ENCODE peak calls at places on chromosomes 5 and 9, in four cellular contexts. S is gastrocnemius medialis, L is keratinocyte, D is tibial nerve. V is an unnamed sample.

GRCh38 chr9:4596165-4596922 is 65.8 kb upstream of the PLPP6 start:
- DNase-seq in L (no peak), S (no peak), D (no peak), V (no peak)

GRCh38 chr5:149160291-149160787 is 19.0 kb downstream of the ABLIM3 start:
- DNase-seq in S (no peak), L (no peak), D (no peak), V (no peak)

GRCh38 chr9:36939655-36940578 is 94.2 kb downstream of the PAX5 start:
- DNase-seq in D (no peak), L (no peak), S (no peak), V (no peak)

GRCh38 chr5:176803027-176803942 is 7.1 kb upstream of the UNC5A start:
- DNase-seq in L (no peak), D (no peak), S (no peak), V (no peak)

GRCh38 chr5:180555168-180555921 is 36.0 kb downstream of the SCGB3A1 start:
- DNase-seq in D (no peak), S (no peak), L (no peak), V (no peak)

GRCh38 chr5:159263569-159263905 is 447 bp downstream of the UBLCP1 start:
- DNase-seq in L (no peak), D (no peak), S (no peak), V (no peak)

GRCh38 chr9:131654857-131655577 is 84.9 kb downstream of the RAPGEF1 start:
- DNase-seq in L (no peak), D (no peak), S (no peak), V (no peak)

GRCh38 chr5:145921211-145921610 is 15.2 kb upstream of the SH3RF2 start:
- DNase-seq in L (peak; percentile 85), S (no peak), D (no peak), V (no peak)

GRCh38 chr5:93532370-93532769 is 48.6 kb downstream of the NR2F1-AS1 start:
- DNase-seq in D (peak; percentile 84), L (no peak), S (peak; percentile 20), V (peak; percentile 78)

GRCh38 chr9:128092199-128092977 is 24.4 kb downstream of the SLC25A25 start:
- DNase-seq in D (no peak), S (no peak), L (no peak), V (no peak)

GRCh38 chr9:99129091-99129490 is 24.2 kb downstream of the TGFBR1 start:
- DNase-seq in S (no peak), D (no peak), L (no peak), V (no peak)

GRCh38 chr5:172399336-172399735 is 55.0 kb downstream of the SH3PXD2B start:
- DNase-seq in S (no peak), L (no peak), D (no peak), V (no peak)

GRCh38 chr9:119961774-119962408 is 592.7 kb upstream of the BRINP1 start:
- DNase-seq in D (no peak), L (no peak), S (no peak), V (peak; percentile 65)

GRCh38 chr5:159345861-159346260 is 15.6 kb upstream of the IL12B start:
- DNase-seq in D (no peak), L (no peak), S (no peak), V (no peak)

GRCh38 chr5:81006955-81007636 is 46.9 kb downstream of the RASGRF2 start:
- DNase-seq in S (no peak), L (no peak), D (no peak), V (no peak)

GRCh38 chr9:125574136-125574877 is 132.7 kb downstream of the MAPKAP1 start:
- DNase-seq in S (no peak), D (no peak), L (no peak), V (no peak)
- H3K9me3 ChIP-seq in S (no peaks in the 10 kb centered on the region), D (no peaks in the 10 kb centered on the region), L (no peaks in the 10 kb centered on the region), V (no peaks in the 10 kb centered on the region)

GRCh38 chr5:169595172-169595820 is 11.7 kb downstream of the SPDL1 start:
- DNase-seq in L (no peak), S (no peak), D (no peak), V (no peak)

GRCh38 chr5:169584998-169585451 is 1.5 kb downstream of the SPDL1 start:
- DNase-seq in L (no peak), S (no peak), D (no peak), V (no peak)

GRCh38 chr5:169592937-169593650 is 9.5 kb downstream of the SPDL1 start:
- DNase-seq in S (no peak), L (no peak), D (no peak), V (no peak)

GRCh38 chr5:169591636-169592035 is 8.1 kb downstream of the SPDL1 start:
- DNase-seq in S (no peak), D (no peak), L (no peak), V (no peak)

DNA sequence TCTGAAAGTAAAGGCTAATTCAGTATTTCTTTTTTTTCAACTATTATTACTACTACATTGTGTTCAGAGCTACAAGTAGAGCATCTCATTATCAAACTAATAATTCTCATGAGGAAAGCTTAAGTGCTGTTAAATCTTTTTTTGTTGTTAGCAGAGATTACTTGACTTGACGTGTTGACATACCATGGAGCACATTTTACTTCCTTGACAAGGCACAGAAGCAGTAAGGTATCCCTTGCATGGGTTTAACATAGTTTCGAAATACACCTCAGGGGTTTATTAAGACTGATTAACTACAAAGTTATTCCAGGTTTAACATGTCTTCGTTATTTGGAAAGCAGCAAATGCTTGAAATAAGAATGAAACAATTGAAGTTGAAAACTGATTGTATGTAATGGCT is 7.0 kb downstream of the SPDL1 start:
- DNase-seq in S (no peak), D (no peak), L (no peak), V (no peak)
- H3K27ac ChIP-seq in S (no peak overlapping the region), D (no peak overlapping the region), L (no peak overlapping the region), V (no peak overlapping the region)

DNA sequence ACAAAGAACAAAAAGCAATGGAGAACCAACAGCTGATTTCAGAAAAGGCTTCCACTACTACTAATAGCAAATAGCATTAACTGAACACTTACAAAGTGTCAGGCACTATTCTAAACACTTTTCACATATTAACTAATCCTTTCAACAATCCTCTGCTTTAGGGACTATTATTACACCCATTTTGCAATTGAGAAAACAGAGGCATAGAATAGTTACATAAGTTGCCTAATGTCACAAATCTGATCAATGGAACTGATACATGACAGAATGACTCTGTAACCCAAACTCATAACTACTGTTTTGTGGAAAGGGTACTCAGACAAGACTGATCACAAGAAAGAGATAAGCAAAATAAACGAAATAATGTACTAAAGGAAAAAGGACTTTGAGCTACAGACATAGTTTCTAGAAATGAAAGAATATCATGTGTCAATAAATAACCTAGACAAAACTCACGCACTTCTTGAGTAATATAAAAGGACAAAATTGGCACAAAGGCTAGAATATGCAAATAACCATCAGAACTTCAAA is 31.3 kb downstream of the ABHD17B start:
- DNase-seq in D (no peak), S (no peak), L (no peak), V (no peak)
- H3K9me3 ChIP-seq in D (no peaks in the 10 kb centered on the region), S (no peaks in the 10 kb centered on the region), L (peaks cover 2% of the 10 kb centered on the region), V (no peaks in the 10 kb centered on the region)

DNA sequence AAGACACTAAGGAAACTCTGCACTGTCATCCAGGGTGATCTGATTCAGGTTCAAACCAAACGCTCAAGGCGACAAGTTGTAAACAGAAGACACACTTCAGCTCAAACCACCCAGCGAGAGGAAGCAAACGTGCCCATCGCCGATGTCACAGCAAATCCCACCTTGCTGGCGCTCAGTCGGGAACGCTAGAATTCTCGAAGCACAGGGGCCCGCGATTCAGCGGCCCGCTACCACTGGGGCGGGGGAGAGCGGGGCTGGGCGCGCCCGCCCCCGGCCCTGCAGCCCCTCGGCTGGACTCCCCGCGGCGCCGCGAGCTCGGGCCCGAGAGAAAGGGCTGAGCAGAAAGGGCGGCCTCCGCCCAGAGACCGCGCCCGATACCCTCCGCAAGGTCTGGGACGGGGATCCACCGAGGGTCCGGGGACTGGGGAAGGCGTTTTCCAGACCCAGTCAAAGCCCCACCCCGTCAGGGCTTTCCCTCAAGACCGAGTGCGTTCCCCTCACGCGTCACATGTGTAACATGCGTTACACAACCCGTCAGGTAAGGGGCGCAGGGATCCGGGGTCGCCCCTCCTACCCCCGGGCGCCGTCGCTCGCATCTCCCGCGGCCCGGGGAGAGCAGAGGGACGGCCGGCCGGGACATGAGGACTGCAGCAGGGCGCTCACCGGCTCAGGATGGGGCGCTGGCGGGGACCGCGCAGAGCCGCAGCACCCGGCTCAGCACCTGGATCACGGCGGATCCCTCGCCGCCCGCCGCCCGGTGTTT is 461 bp downstream of the AGTPBP1 start:
- DNase-seq in L (no peak), S (no peak), D (no peak), V (peak; percentile 41)
- H3K27ac ChIP-seq in L (peak overlapping the region; percentile 63), S (peak overlapping the region; percentile 87), D (peak overlapping the region; percentile 94), V (peak overlapping the region; percentile 65)

GRCh38 chr5:2902186-2902585 is 150.7 kb upstream of the IRX2 start:
- DNase-seq in D (no peak), S (no peak), L (no peak), V (no peak)
- H3K9me3 ChIP-seq in D (no peaks in the 10 kb centered on the region), S (no peaks in the 10 kb centered on the region), L (peaks cover 12% of the 10 kb centered on the region), V (peaks cover 3% of the 10 kb centered on the region)

DNA sequence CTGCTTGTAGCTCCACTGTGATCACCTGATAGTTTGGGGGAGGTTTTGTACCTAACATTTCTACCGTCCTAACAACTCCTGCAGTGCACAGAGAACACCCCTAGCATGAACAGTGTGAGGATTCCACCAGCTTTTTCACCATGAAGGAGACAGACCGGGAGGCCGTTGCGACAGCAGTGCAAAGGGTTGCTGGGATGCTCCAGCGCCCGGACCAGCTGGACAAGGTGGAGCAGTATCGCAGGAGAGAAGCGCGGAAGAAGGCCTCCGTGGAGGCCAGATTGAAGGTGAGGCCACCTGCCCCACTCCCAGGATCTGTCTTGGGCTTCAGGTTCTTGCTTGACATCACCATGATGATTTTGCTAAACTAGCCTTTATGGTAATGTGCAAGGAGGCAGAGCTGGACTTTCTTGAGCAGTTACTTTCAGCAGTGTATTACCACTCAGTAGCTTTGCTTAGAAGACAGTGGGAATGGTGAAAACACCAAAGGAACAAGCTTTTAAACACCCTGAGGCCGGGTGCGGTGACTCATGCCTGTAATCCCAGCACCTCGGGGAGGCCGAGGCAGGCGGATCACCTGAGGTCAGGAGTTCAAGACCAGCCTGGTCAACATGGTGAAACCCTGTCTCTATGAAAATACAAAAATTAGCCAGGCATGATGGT is 3.2 kb downstream of the EXOC3 start:
- DNase-seq in D (no peak), S (no peak), L (no peak), V (no peak)
- H3K27ac ChIP-seq in D (no peak overlapping the region), S (no peak overlapping the region), L (no peak overlapping the region), V (no peak overlapping the region)

DNA sequence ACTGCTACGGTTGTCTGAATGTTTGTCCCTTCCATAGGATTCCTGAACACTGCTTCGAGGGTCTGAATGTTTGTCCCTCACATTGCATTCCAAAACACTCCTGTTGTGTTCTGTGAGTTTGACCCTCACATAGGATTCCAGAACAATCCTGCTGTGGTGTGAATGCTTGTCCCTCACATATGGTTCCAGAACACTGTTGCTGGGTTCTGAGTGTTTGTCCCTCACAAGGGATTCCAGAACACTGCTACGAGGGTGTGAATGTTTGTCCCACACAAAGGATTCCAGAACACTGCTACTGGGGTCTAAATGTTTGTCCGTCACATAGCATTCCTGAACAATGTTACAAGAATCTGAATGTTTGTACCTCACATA is 201.2 kb downstream of the FOXD4L6 start:
- DNase-seq in L (no peak), S (no peak), D (no peak), V (no peak)
- H3K9me3 ChIP-seq in L (peaks cover 12% of the 10 kb centered on the region), S (peaks cover 25% of the 10 kb centered on the region), D (peaks cover 9% of the 10 kb centered on the region), V (peaks cover 4% of the 10 kb centered on the region)